ENCODE peak calls at places on chromosomes 6 and 20, in nine cellular contexts. One of them, this sample, is unnamed.

GRCh38 chr6:85240787-85241186 is 209.1 kb upstream of the NT5E start:
- DNase-seq in small intestine: no peak
- DNase-seq in effector CD4-positive, alpha-beta T cell: no peak
- DNase-seq in GM23248: peak
- DNase-seq in cardiac muscle cell: no peak
- DNase-seq in KG1: no peak
- DNase-seq in stimulated activated CD8-positive, alpha-beta memory T cell treated with anti-CD3 and anti-CD28 coated beads, Interleukin-2, amount 100 ng/mL, for 1 hour: no peak
- DNase-seq in neuronal stem cell: no peak
- DNase-seq in GM04503: no peak
- DNase-seq in this sample: no peak

GRCh38 chr6:12570461-12571030 is 146.0 kb upstream of the PHACTR1 start:
- DNase-seq in small intestine: no peak
- DNase-seq in effector CD4-positive, alpha-beta T cell: no peak
- DNase-seq in GM23248: peak
- DNase-seq in cardiac muscle cell: no peak
- DNase-seq in KG1: no peak
- DNase-seq in stimulated activated CD8-positive, alpha-beta memory T cell treated with anti-CD3 and anti-CD28 coated beads, Interleukin-2, amount 100 ng/mL, for 1 hour: no peak
- DNase-seq in neuronal stem cell: no peak
- DNase-seq in GM04503: no peak
- DNase-seq in this sample: no peak

GRCh38 chr20:47847882-47848485 is 62.7 kb upstream of the SULF2 start:
- DNase-seq in small intestine: no peak
- DNase-seq in effector CD4-positive, alpha-beta T cell: no peak
- DNase-seq in GM23248: no peak
- DNase-seq in cardiac muscle cell: no peak
- DNase-seq in KG1: no peak
- DNase-seq in stimulated activated CD8-positive, alpha-beta memory T cell treated with anti-CD3 and anti-CD28 coated beads, Interleukin-2, amount 100 ng/mL, for 1 hour: no peak
- DNase-seq in neuronal stem cell: no peak
- DNase-seq in GM04503: no peak
- DNase-seq in this sample: peak

GRCh38 chr6:42627044-42627443 is 63.2 kb downstream of the UBR2 start:
- DNase-seq in small intestine: no peak
- DNase-seq in effector CD4-positive, alpha-beta T cell: no peak
- DNase-seq in GM23248: no peak
- DNase-seq in cardiac muscle cell: no peak
- DNase-seq in KG1: no peak
- DNase-seq in stimulated activated CD8-positive, alpha-beta memory T cell treated with anti-CD3 and anti-CD28 coated beads, Interleukin-2, amount 100 ng/mL, for 1 hour: no peak
- DNase-seq in neuronal stem cell: no peak
- DNase-seq in GM04503: no peak
- DNase-seq in this sample: no peak

GRCh38 chr6:69816569-69816968 is 19.8 kb upstream of the LMBRD1 start:
- DNase-seq in small intestine: no peak
- DNase-seq in effector CD4-positive, alpha-beta T cell: no peak
- DNase-seq in GM23248: no peak
- DNase-seq in cardiac muscle cell: peak
- DNase-seq in KG1: no peak
- DNase-seq in stimulated activated CD8-positive, alpha-beta memory T cell treated with anti-CD3 and anti-CD28 coated beads, Interleukin-2, amount 100 ng/mL, for 1 hour: no peak
- DNase-seq in neuronal stem cell: no peak
- DNase-seq in GM04503: no peak
- DNase-seq in this sample: peak

GRCh38 chr6:33628401-33628964 is 7.4 kb downstream of the ITPR3 start:
- DNase-seq in small intestine: peak
- DNase-seq in effector CD4-positive, alpha-beta T cell: no peak
- DNase-seq in GM23248: peak
- DNase-seq in cardiac muscle cell: no peak
- DNase-seq in KG1: no peak
- DNase-seq in stimulated activated CD8-positive, alpha-beta memory T cell treated with anti-CD3 and anti-CD28 coated beads, Interleukin-2, amount 100 ng/mL, for 1 hour: no peak
- DNase-seq in neuronal stem cell: no peak
- DNase-seq in GM04503: no peak
- DNase-seq in this sample: no peak

GRCh38 chr6:41646026-41646795 is 7.9 kb downstream of the MDFI start:
- DNase-seq in small intestine: no peak
- DNase-seq in effector CD4-positive, alpha-beta T cell: no peak
- DNase-seq in GM23248: no peak
- DNase-seq in cardiac muscle cell: no peak
- DNase-seq in KG1: no peak
- DNase-seq in stimulated activated CD8-positive, alpha-beta memory T cell treated with anti-CD3 and anti-CD28 coated beads, Interleukin-2, amount 100 ng/mL, for 1 hour: no peak
- DNase-seq in neuronal stem cell: no peak
- DNase-seq in GM04503: no peak
- DNase-seq in this sample: no peak

GRCh38 chr20:41365785-41366545 is 653 bp downstream of the EMILIN3 start:
- DNase-seq in small intestine: no peak
- DNase-seq in effector CD4-positive, alpha-beta T cell: no peak
- DNase-seq in GM23248: peak
- DNase-seq in cardiac muscle cell: peak
- DNase-seq in KG1: no peak
- DNase-seq in stimulated activated CD8-positive, alpha-beta memory T cell treated with anti-CD3 and anti-CD28 coated beads, Interleukin-2, amount 100 ng/mL, for 1 hour: no peak
- DNase-seq in neuronal stem cell: no peak
- DNase-seq in GM04503: no peak
- DNase-seq in this sample: no peak

GRCh38 chr6:99905209-99906106 is 88.6 kb downstream of the MCHR2 start:
- DNase-seq in small intestine: peak
- DNase-seq in effector CD4-positive, alpha-beta T cell: no peak
- DNase-seq in GM23248: peak
- DNase-seq in cardiac muscle cell: peak
- DNase-seq in KG1: peak
- DNase-seq in stimulated activated CD8-positive, alpha-beta memory T cell treated with anti-CD3 and anti-CD28 coated beads, Interleukin-2, amount 100 ng/mL, for 1 hour: no peak
- DNase-seq in neuronal stem cell: peak
- DNase-seq in GM04503: peak
- DNase-seq in this sample: no peak

GRCh38 chr6:157323114-157323923 is at the start of gene TMEM242:
- DNase-seq in small intestine: peak
- DNase-seq in effector CD4-positive, alpha-beta T cell: peak
- DNase-seq in GM23248: peak
- DNase-seq in cardiac muscle cell: peak
- DNase-seq in KG1: no peak
- DNase-seq in stimulated activated CD8-positive, alpha-beta memory T cell treated with anti-CD3 and anti-CD28 coated beads, Interleukin-2, amount 100 ng/mL, for 1 hour: peak
- DNase-seq in neuronal stem cell: peak
- DNase-seq in GM04503: peak
- DNase-seq in this sample: peak

GRCh38 chr6:105014448-105014847 is 57.5 kb downstream of the LIN28B start:
- DNase-seq in small intestine: no peak
- DNase-seq in effector CD4-positive, alpha-beta T cell: no peak
- DNase-seq in GM23248: no peak
- DNase-seq in cardiac muscle cell: no peak
- DNase-seq in KG1: no peak
- DNase-seq in stimulated activated CD8-positive, alpha-beta memory T cell treated with anti-CD3 and anti-CD28 coated beads, Interleukin-2, amount 100 ng/mL, for 1 hour: no peak
- DNase-seq in neuronal stem cell: no peak
- DNase-seq in GM04503: no peak
- DNase-seq in this sample: no peak

GRCh38 chr20:51985013-51985415 is 182.7 kb upstream of the SALL4 start:
- DNase-seq in small intestine: peak
- DNase-seq in effector CD4-positive, alpha-beta T cell: no peak
- DNase-seq in GM23248: peak
- DNase-seq in cardiac muscle cell: no peak
- DNase-seq in KG1: no peak
- DNase-seq in stimulated activated CD8-positive, alpha-beta memory T cell treated with anti-CD3 and anti-CD28 coated beads, Interleukin-2, amount 100 ng/mL, for 1 hour: no peak
- DNase-seq in neuronal stem cell: no peak
- DNase-seq in GM04503: peak
- DNase-seq in this sample: no peak

GRCh38 chr6:169935348-169935718 is 183.9 kb downstream of the ERMARD start:
- DNase-seq in small intestine: no peak
- DNase-seq in effector CD4-positive, alpha-beta T cell: no peak
- DNase-seq in GM23248: no peak
- DNase-seq in cardiac muscle cell: no peak
- DNase-seq in KG1: no peak
- DNase-seq in stimulated activated CD8-positive, alpha-beta memory T cell treated with anti-CD3 and anti-CD28 coated beads, Interleukin-2, amount 100 ng/mL, for 1 hour: no peak
- DNase-seq in neuronal stem cell: no peak
- DNase-seq in GM04503: no peak
- DNase-seq in this sample: no peak

GRCh38 chr20:19423097-19423891 is 210.9 kb downstream of the SLC24A3 start:
- DNase-seq in small intestine: no peak
- DNase-seq in effector CD4-positive, alpha-beta T cell: no peak
- DNase-seq in GM23248: no peak
- DNase-seq in cardiac muscle cell: no peak
- DNase-seq in KG1: no peak
- DNase-seq in stimulated activated CD8-positive, alpha-beta memory T cell treated with anti-CD3 and anti-CD28 coated beads, Interleukin-2, amount 100 ng/mL, for 1 hour: no peak
- DNase-seq in neuronal stem cell: no peak
- DNase-seq in GM04503: no peak
- DNase-seq in this sample: no peak

GRCh38 chr6:117264487-117265424 is 602 bp upstream of the VGLL2 start:
- DNase-seq in small intestine: no peak
- DNase-seq in effector CD4-positive, alpha-beta T cell: no peak
- DNase-seq in GM23248: peak
- DNase-seq in cardiac muscle cell: no peak
- DNase-seq in KG1: no peak
- DNase-seq in stimulated activated CD8-positive, alpha-beta memory T cell treated with anti-CD3 and anti-CD28 coated beads, Interleukin-2, amount 100 ng/mL, for 1 hour: no peak
- DNase-seq in neuronal stem cell: no peak
- DNase-seq in GM04503: no peak
- DNase-seq in this sample: no peak

GRCh38 chr20:54625497-54625896 is 150.1 kb downstream of the DOK5 start:
- DNase-seq in small intestine: no peak
- DNase-seq in effector CD4-positive, alpha-beta T cell: no peak
- DNase-seq in GM23248: no peak
- DNase-seq in cardiac muscle cell: no peak
- DNase-seq in KG1: no peak
- DNase-seq in stimulated activated CD8-positive, alpha-beta memory T cell treated with anti-CD3 and anti-CD28 coated beads, Interleukin-2, amount 100 ng/mL, for 1 hour: no peak
- DNase-seq in neuronal stem cell: no peak
- DNase-seq in GM04503: no peak
- DNase-seq in this sample: no peak

GRCh38 chr6:33632603-33633039 is 11.5 kb downstream of the ITPR3 start:
- DNase-seq in small intestine: peak
- DNase-seq in effector CD4-positive, alpha-beta T cell: peak
- DNase-seq in GM23248: peak
- DNase-seq in cardiac muscle cell: peak
- DNase-seq in KG1: no peak
- DNase-seq in stimulated activated CD8-positive, alpha-beta memory T cell treated with anti-CD3 and anti-CD28 coated beads, Interleukin-2, amount 100 ng/mL, for 1 hour: peak
- DNase-seq in neuronal stem cell: no peak
- DNase-seq in GM04503: no peak
- DNase-seq in this sample: peak

GRCh38 chr6:42511803-42512422 is 51.9 kb upstream of the UBR2 start:
- DNase-seq in small intestine: no peak
- DNase-seq in effector CD4-positive, alpha-beta T cell: no peak
- DNase-seq in GM23248: peak
- DNase-seq in cardiac muscle cell: no peak
- DNase-seq in KG1: no peak
- DNase-seq in stimulated activated CD8-positive, alpha-beta memory T cell treated with anti-CD3 and anti-CD28 coated beads, Interleukin-2, amount 100 ng/mL, for 1 hour: no peak
- DNase-seq in neuronal stem cell: no peak
- DNase-seq in GM04503: no peak
- DNase-seq in this sample: no peak

GRCh38 chr20:44601801-44602204 is 19.4 kb downstream of the PKIG start:
- DNase-seq in small intestine: peak
- DNase-seq in effector CD4-positive, alpha-beta T cell: no peak
- DNase-seq in GM23248: peak
- DNase-seq in cardiac muscle cell: no peak
- DNase-seq in KG1: no peak
- DNase-seq in stimulated activated CD8-positive, alpha-beta memory T cell treated with anti-CD3 and anti-CD28 coated beads, Interleukin-2, amount 100 ng/mL, for 1 hour: no peak
- DNase-seq in neuronal stem cell: no peak
- DNase-seq in GM04503: peak
- DNase-seq in this sample: no peak

This sample was measured in naive B cell.